ENCODE peak calls at places on chromosome 4, in six cellular contexts. B, P, Q, Y, U and I are unnamed samples.

GRCh38 chr4:7857238-7857701 is 82.4 kb downstream of the AFAP1 start:
- DNase-seq in B (no peak), P (no peak), Q (no peak), Y (no peak), U (no peak), I (no peak)

GRCh38 chr4:87185471-87185870 is 34.9 kb downstream of the KLHL8 start:
- DNase-seq in B (no peak), P (no peak), Q (no peak), Y (no peak), U (no peak), I (no peak)

GRCh38 chr4:40848981-40849380 is 99.2 kb downstream of the NSUN7 start:
- DNase-seq in B (no peak), P (no peak), Q (no peak), Y (no peak), U (no peak), I (no peak)

GRCh38 chr4:141807073-141807472 is 170.7 kb downstream of the IL15 start:
- DNase-seq in B (no peak), P (no peak), Q (no peak), Y (no peak), U (no peak), I (no peak)

GRCh38 chr4:95289028-95289634 is 259.6 kb downstream of the UNC5C start:
- DNase-seq in B (no peak), P (no peak), Q (no peak), Y (peak; percentile 58), U (no peak), I (no peak)

GRCh38 chr4:98293089-98293887 is 32.1 kb downstream of the RAP1GDS1 start:
- DNase-seq in B (no peak), P (no peak), Q (no peak), Y (no peak), U (no peak), I (no peak)

GRCh38 chr4:13733817-13734216 is 106.3 kb upstream of the BOD1L1 start:
- DNase-seq in B (no peak), P (peak; percentile 30), Q (no peak), Y (no peak), U (no peak), I (no peak)

GRCh38 chr4:71944956-71945355 is 86.8 kb upstream of the NPFFR2 start:
- DNase-seq in B (no peak), P (no peak), Q (no peak), Y (no peak), U (no peak), I (no peak)

GRCh38 chr4:102869569-102870227 is 906 bp downstream of the CISD2 start:
- DNase-seq in B (no peak), P (no peak), Q (no peak), Y (peak; percentile 67), U (no peak), I (no peak)

DNA sequence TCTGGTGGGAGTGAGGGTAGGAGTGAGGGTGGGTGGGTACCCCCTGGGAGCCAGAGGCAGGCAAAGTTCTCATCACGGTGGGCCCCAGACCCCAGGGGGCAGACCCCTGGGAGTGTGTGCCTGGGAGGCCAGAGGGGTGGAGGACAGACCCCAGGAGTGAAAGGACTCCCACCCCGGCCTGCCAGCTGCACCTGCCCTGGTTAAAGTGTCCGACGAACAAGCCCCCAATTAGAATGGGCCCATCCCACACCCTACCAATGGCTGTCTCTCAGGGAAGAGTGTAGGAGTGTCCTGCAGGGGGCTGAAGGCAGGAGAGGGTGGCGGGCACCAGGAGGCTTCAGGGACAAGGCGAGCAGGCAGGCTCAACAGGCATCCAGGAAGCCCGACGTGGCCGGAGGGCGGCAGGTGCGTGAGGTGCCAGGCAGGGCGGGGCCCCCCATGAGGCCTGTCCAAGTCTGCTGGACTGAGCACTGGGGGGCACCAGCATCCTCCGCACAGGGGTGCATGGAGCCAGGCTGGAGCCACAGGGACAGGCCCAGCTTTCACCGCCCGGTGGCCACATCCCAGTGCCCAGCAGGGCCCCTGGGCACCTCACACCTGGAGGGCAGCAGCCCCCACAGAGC is 8.7 kb downstream of the PDE6B start:
- DNase-seq in B (no peak), P (no peak), Q (no peak), Y (no peak), U (no peak), I (no peak)
- TF ChIP-seq GABPA in B (no peak), P (no peak), Q (no peak), Y (no peak), U (no peak), I (no peak)

GRCh38 chr4:79611026-79611425 is 203.0 kb upstream of the GK2 start:
- DNase-seq in B (no peak), P (no peak), Q (no peak), Y (no peak), U (no peak), I (no peak)

GRCh38 chr4:79604152-79604551 is 196.1 kb upstream of the GK2 start:
- DNase-seq in B (no peak), P (no peak), Q (no peak), Y (no peak), U (no peak), I (no peak)

GRCh38 chr4:79607979-79608378 is 200.0 kb upstream of the GK2 start:
- DNase-seq in B (no peak), P (no peak), Q (no peak), Y (no peak), U (no peak), I (no peak)

GRCh38 chr4:79613269-79613995 is 205.4 kb upstream of the GK2 start:
- DNase-seq in B (no peak), P (no peak), Q (no peak), Y (no peak), U (no peak), I (no peak)

GRCh38 chr4:79609853-79610252 is 201.8 kb upstream of the GK2 start:
- DNase-seq in B (no peak), P (no peak), Q (no peak), Y (no peak), U (no peak), I (no peak)
- TF ChIP-seq GABPA in B (no peak), P (no peak), Q (no peak), Y (no peak), U (no peak), I (no peak)

DNA sequence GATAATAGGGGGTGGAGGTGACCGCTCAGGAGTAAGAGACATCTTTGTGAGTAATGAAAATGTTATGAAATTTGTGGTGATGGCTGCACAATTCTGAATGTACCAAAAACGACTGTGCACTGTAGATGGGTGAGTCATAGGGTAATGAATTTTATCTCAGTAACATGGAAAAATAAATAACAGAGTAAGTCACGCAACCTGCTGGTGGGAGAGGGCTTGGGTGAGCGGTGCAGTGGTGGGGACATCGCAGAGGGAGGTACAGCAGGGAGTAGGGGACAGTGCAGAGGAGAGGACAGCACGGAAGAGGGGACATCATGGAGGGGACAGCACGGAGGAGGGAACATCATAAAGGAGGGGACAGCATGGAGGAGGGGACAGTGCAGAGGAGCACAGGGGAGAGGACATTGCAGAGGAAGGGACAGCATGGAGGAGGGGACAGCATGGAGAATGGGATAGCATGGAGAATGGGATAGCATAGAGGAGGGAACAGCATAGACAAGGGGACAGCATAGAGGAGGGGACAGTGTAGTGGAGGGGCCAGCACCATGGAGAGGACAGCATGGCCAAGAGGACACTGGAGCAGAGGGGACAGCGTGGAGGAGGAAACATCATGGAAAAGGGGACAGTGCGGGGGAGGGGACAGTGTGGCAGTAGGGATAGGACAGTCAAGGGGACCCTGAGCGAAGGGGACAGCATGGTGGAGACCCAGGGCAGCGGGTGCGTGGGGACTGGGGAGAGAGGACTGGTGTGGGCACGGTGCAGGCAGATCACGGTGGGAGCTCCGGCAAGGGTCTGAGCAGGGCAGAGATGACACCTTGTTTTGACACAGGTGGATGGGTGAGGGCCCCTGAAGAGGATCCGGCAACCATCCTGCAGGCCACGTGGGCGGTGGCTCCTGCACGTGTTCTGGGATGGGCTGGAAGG is 68.5 kb upstream of the MXD4 start:
- DNase-seq in B (no peak), P (no peak), Q (no peak), Y (no peak), U (no peak), I (peak; percentile 42)
- TF ChIP-seq GABPA in B (no peak), P (no peak), Q (no peak), Y (no peak), U (no peak), I (no peak)

GRCh38 chr4:107654694-107655093 is 65.3 kb downstream of the PAPSS1 start:
- DNase-seq in B (no peak), P (no peak), Q (peak; percentile 6), Y (no peak), U (no peak), I (no peak)

GRCh38 chr4:107658400-107659326 is 61.4 kb downstream of the PAPSS1 start:
- DNase-seq in B (no peak), P (no peak), Q (no peak), Y (no peak), U (no peak), I (peak; percentile 28)

DNA sequence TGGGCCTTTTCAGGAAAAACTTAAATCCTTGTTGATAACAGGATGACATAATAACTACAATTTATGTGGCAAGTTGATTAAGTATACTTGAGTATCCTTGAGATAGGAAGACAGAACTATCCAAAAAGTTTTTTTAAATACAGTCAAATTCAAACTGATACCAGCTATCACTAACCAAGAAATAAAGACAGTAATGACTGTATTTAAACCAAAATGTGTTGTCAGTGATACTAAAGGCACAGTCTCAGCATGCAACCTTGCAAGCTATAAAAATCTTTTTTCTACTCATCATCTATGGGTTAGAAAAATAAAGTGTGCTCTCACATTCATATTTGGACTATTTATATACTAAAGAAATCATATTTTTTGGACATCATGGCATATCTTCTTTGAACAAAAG is 64.7 kb downstream of the PAPSS1 start:
- DNase-seq in B (no peak), P (no peak), Q (no peak), Y (no peak), U (no peak), I (no peak)
- TF ChIP-seq GABPA in B (no peak), P (no peak), Q (no peak), Y (no peak), U (no peak), I (no peak)